ENCODE peak calls at places on chromosomes 2 and 18, in ten cellular contexts. G, E, R, Q, W, M, P, D, O and F are unnamed samples.

GRCh38 chr2:200026838-200027237 is 71.5 kb downstream of the MAIP1 start:
- DNase-seq in G (peak; percentile 82), E (no peak), R (no peak), Q (no peak), W (no peak), M (no peak), P (no peak), D (no peak), O (peak; percentile 6), F (peak; percentile 3)

GRCh38 chr2:3175568-3175955 is 202.1 kb downstream of the EIPR1 start:
- DNase-seq in G (no peak), E (no peak), R (no peak), Q (no peak), W (no peak), M (no peak), P (no peak), D (no peak), O (no peak), F (no peak)

GRCh38 chr2:58923869-58924268 is 682.7 kb upstream of the FANCL start:
- DNase-seq in G (peak; percentile 61), E (no peak), R (peak; percentile 95), Q (peak; percentile 19), W (no peak), M (peak; percentile 97), P (no peak), D (no peak), O (no peak), F (peak; percentile 11)

GRCh38 chr18:55634545-55634944 is 46.6 kb upstream of the TCF4 start:
- DNase-seq in G (peak; percentile 32), E (no peak), R (peak; percentile 69), Q (peak; percentile 7), W (no peak), M (peak; percentile 64), P (no peak), D (no peak), O (peak; percentile 89), F (peak; percentile 94)

GRCh38 chr2:237629739-237630138 is 2.4 kb downstream of the LRRFIP1 start:
- DNase-seq in G (no peak), E (no peak), R (no peak), Q (peak; percentile 65), W (no peak), M (peak; percentile 37), P (no peak), D (no peak), O (peak; percentile 50), F (no peak)

GRCh38 chr2:174076040-174076439 is 110.9 kb upstream of the SP3 start:
- DNase-seq in G (no peak), E (no peak), R (no peak), Q (no peak), W (no peak), M (no peak), P (no peak), D (no peak), O (no peak), F (no peak)

GRCh38 chr2:240269886-240270285 is 129.4 kb upstream of the OTOS start:
- DNase-seq in G (no peak), E (no peak), R (no peak), Q (no peak), W (no peak), M (no peak), P (no peak), D (no peak), O (no peak), F (no peak)

GRCh38 chr2:67674668-67675067 is 277.5 kb downstream of the ETAA1 start:
- DNase-seq in G (no peak), E (no peak), R (no peak), Q (no peak), W (no peak), M (no peak), P (no peak), D (no peak), O (no peak), F (no peak)

GRCh38 chr2:109516445-109517117 is 97.2 kb downstream of the SEPTIN10 start:
- DNase-seq in G (no peak), E (no peak), R (no peak), Q (no peak), W (no peak), M (no peak), P (peak; percentile 41), D (no peak), O (peak; percentile 42), F (peak; percentile 52)

GRCh38 chr2:105919191-105919811 is 174.6 kb downstream of the NCK2 start:
- DNase-seq in G (no peak), E (peak; percentile 57), R (no peak), Q (peak; percentile 4), W (no peak), M (no peak), P (no peak), D (no peak), O (peak; percentile 20), F (peak; percentile 11)

GRCh38 chr2:120617055-120617454 is 118.6 kb upstream of the GLI2 start:
- DNase-seq in G (no peak), E (no peak), R (no peak), Q (no peak), W (no peak), M (no peak), P (no peak), D (no peak), O (no peak), F (no peak)

GRCh38 chr2:39243469-39244123 is at the start of gene CDKL4:
- DNase-seq in G (no peak), E (no peak), R (no peak), Q (no peak), W (no peak), M (no peak), P (no peak), D (no peak), O (no peak), F (peak; percentile 6)
- H3K4me3 ChIP-seq in G (no peak within 1 kb of the TSS), E (peak within 1 kb of the TSS; percentile 26), R (peak within 1 kb of the TSS; percentile 47), Q (peak within 1 kb of the TSS; percentile 48), W (peak within 1 kb of the TSS; percentile 23), M (peak within 1 kb of the TSS; percentile 43), P (no peak within 1 kb of the TSS), D (peak within 1 kb of the TSS; percentile 31), O (peak within 1 kb of the TSS; percentile 5), F (peak within 1 kb of the TSS; percentile 28)

DNA sequence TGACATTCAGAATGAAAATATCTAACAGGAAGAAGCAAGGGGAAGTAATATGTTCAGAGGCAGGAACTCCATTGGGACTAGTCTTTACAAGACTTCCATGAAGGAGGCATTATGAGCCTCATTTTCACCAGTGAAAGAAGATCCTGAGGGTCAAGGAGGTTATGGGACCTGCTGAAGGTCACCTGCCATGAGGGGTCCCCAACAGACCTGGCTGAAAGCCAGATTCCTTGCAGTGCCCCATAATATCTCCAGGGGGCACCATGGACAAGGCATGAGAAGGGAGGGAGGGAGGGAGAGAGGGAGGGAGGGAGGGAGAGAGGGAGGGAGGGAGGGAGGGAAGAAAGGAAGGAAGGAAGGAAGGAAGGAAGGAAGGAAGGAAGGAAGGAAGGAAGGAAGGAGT is 27.9 kb downstream of the XDH start:
- DNase-seq in G (no peak), E (no peak), R (no peak), Q (no peak), W (no peak), M (no peak), P (no peak), D (no peak), O (no peak), F (no peak)
- TF ChIP-seq CTCF in G (peak; percentile 21), E (no peak), R (no peak), Q (no peak), W (no peak), M (no peak), P (peak; percentile 13), D (no peak), O (peak; percentile 12), F (no peak)

GRCh38 chr2:17171446-17172049 is 346.7 kb downstream of the RAD51AP2 start:
- DNase-seq in G (no peak), E (no peak), R (no peak), Q (no peak), W (no peak), M (peak; percentile 39), P (no peak), D (no peak), O (peak; percentile 12), F (peak; percentile 13)
- H3K4me3 ChIP-seq in G (no peak overlapping the region), E (no peak overlapping the region), R (no peak overlapping the region), Q (no peak overlapping the region), W (no peak overlapping the region), M (no peak overlapping the region), P (no peak overlapping the region), D (no peak overlapping the region), O (no peak overlapping the region), F (no peak overlapping the region)

DNA sequence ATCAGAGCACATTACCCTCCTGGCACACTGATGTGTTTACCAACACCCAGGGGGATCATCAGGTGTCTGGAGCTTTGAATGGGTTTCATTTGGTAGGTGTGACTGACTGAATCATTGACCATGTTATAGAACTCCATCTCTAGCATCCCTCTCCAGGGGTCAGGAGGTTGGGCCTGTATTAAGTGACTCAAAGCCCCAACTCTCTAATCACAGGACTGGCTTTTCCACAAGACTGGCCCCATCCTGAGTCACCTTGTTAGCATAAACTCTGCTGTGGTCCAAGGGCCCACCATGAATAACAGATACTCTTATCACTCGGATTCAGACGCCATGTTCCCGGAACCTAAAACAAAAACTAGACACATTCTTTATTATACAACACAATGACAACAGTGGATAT is 125.9 kb upstream of the NDUFV2 start:
- DNase-seq in G (no peak), E (no peak), R (no peak), Q (no peak), W (no peak), M (no peak), P (no peak), D (no peak), O (no peak), F (no peak)
- TF ChIP-seq CTCF in G (no peak), E (no peak), R (no peak), Q (no peak), W (no peak), M (no peak), P (no peak), D (no peak), O (no peak), F (no peak)

DNA sequence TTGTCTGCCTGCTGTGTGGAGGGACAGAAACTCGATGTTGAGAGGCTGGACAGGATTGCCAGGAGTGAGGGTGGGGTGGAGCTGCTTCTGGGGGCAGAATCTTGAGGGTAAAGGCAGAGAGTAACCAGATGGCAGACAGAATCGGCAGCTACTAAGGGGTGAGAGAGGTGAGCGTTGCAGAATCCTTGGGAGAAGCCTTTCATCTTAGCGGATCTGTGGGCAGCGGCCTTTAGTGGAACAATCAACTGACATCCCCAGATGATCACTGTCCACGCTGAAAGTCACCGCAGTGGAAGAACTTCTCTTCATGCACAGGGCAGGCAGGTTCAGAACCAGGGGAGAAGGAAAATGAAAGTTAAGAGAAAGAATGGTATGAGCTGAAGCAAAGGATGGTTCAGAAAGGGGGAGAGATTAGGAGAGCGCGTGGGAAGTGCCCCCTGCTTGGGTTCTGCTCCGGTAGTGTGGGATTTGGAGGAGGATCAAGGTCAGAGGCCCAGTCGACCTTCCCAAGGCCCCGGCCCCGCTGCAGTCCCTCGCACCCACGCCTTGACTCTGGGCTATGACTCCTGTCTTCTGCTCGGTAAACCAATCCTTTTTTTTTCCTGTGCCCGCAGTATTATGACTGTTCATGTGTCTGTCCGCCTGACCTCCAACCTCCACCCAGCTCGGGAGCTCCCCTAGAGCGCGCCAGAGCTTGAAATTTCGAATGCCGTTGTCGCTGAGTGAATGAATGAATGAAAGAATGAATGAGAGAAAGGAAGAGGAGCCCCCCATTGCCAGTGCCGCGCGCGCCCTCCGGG is 583 bp downstream of the BOLA3 start:
- DNase-seq in G (no peak), E (peak; percentile 58), R (no peak), Q (no peak), W (no peak), M (peak; percentile 14), P (peak; percentile 25), D (no peak), O (peak; percentile 39), F (peak; percentile 31)
- H3K4me3 ChIP-seq in G (peak overlapping the region; percentile 77), E (peak overlapping the region; percentile 77), R (peak overlapping the region; percentile 74), Q (peak overlapping the region; percentile 74), W (peak overlapping the region; percentile 70), M (peak overlapping the region; percentile 74), P (peak overlapping the region; percentile 86), D (peak overlapping the region; percentile 62), O (peak overlapping the region; percentile 74), F (peak overlapping the region; percentile 85)